ENCODE peak calls at places on chromosome 5, in six cellular contexts. Q, W, O, M, X and H are unnamed samples. For H3K36me3, the result is how much of the 10 kb centered on the place peaks cover.

GRCh38 chr5:110386782-110387181 is 339.7 kb downstream of the TMEM232 start:
- DNase-seq in Q (no peak), X (no peak), M (no peak), W (peak), O (no peak), H (peak)

GRCh38 chr5:135184646-135185045 is 150.6 kb upstream of the PITX1 start:
- DNase-seq in M (peak), W (no peak), Q (no peak), O (no peak), X (no peak), H (no peak)

GRCh38 chr5:133287500-133287899 is 235.7 kb downstream of the HSPA4 start:
- DNase-seq in M (no peak), X (peak), W (peak), O (no peak), Q (no peak), H (no peak)

GRCh38 chr5:67289763-67290521 is 93.3 kb upstream of the CD180 start:
- DNase-seq in W (no peak), M (no peak), Q (no peak), O (no peak), X (no peak), H (no peak)

GRCh38 chr5:142611154-142611553 is 74.7 kb downstream of the FGF1 start:
- DNase-seq in Q (peak), W (peak), X (peak), O (peak), M (no peak), H (no peak)

GRCh38 chr5:65861830-65862241 is 64.5 kb upstream of the ERBIN start:
- DNase-seq in O (no peak), Q (no peak), X (no peak), M (no peak), W (no peak), H (peak)

GRCh38 chr5:148224131-148224742 is 14.1 kb upstream of the MARCOL start:
- DNase-seq in Q (no peak), M (no peak), W (no peak), O (no peak), X (no peak), H (no peak)

GRCh38 chr5:39138892-39139291 is 64.7 kb upstream of the RICTOR start:
- DNase-seq in X (no peak), O (no peak), W (no peak), Q (no peak), M (no peak), H (peak)

GRCh38 chr5:176875014-176875550 is 24.1 kb downstream of the HK3 start:
- DNase-seq in W (no peak), X (no peak), M (no peak), O (no peak), Q (no peak), H (no peak)

GRCh38 chr5:96816430-96816939 is 8.7 kb upstream of the ERAP1 start:
- DNase-seq in Q (no peak), W (no peak), O (no peak), X (no peak), M (no peak), H (no peak)

GRCh38 chr5:108556414-108556813 is 174.5 kb upstream of the FBXL17 start:
- DNase-seq in X (no peak), M (no peak), O (no peak), Q (no peak), W (no peak), H (no peak)

GRCh38 chr5:53542917-53543316 is 17.5 kb upstream of the NDUFS4 start:
- DNase-seq in X (no peak), Q (no peak), W (no peak), M (no peak), O (no peak), H (no peak)

GRCh38 chr5:170254056-170254455 is 21.3 kb downstream of the C5orf58 start:
- DNase-seq in Q (no peak), M (peak), X (peak), O (no peak), W (no peak), H (peak)

GRCh38 chr5:170200876-170201275 is 31.9 kb upstream of the C5orf58 start:
- DNase-seq in M (no peak), W (no peak), Q (no peak), X (no peak), O (no peak), H (no peak)

GRCh38 chr5:173035904-173036707 is 20.0 kb upstream of the CREBRF start:
- DNase-seq in W (no peak), M (no peak), Q (no peak), O (no peak), X (no peak), H (no peak)

GRCh38 chr5:57650360-57651069 is 167.9 kb upstream of the ACTBL2 start:
- DNase-seq in O (no peak), M (peak), W (peak), X (peak), Q (no peak), H (peak)

GRCh38 chr5:61599370-61600140 is 267.5 kb downstream of the ZSWIM6 start:
- DNase-seq in M (no peak), W (peak), Q (no peak), X (no peak), O (no peak), H (no peak)

GRCh38 chr5:144092510-144092909 is 77.9 kb downstream of the YIPF5 start:
- DNase-seq in W (no peak), O (no peak), M (no peak), Q (no peak), X (no peak), H (no peak)

GRCh38 chr5:55601209-55601618 is 66.5 kb upstream of the PLPP1 start:
- DNase-seq in Q (peak), X (no peak), W (peak), M (peak), O (peak), H (peak)

GRCh38 chr5:65699338-65699737 is 22.6 kb downstream of the SGTB start:
- DNase-seq in O (no peak), X (no peak), M (no peak), W (no peak), Q (no peak), H (no peak)

GRCh38 chr5:160979356-160979755 is 127.3 kb upstream of the ATP10B start:
- DNase-seq in W (no peak), X (no peak), M (no peak), O (no peak), Q (no peak), H (no peak)

GRCh38 chr5:151899400-151899799 is 25.3 kb downstream of the GLRA1 start:
- DNase-seq in X (no peak), M (no peak), W (no peak), O (no peak), Q (no peak), H (no peak)

GRCh38 chr5:168776023-168776422 is 196.9 kb upstream of the PANK3 start:
- DNase-seq in O (no peak), Q (no peak), X (no peak), W (peak), M (no peak), H (no peak)

GRCh38 chr5:95426227-95426626 is 35.1 kb downstream of the FAM81B start:
- DNase-seq in Q (no peak), M (no peak), O (no peak), X (no peak), W (no peak), H (no peak)

GRCh38 chr5:173627860-173628392 is 11.5 kb upstream of the BOD1 start:
- DNase-seq in X (peak), Q (no peak), W (no peak), M (no peak), O (no peak), H (no peak)

GRCh38 chr5:108430931-108431608 is 49.2 kb upstream of the FBXL17 start:
- DNase-seq in Q (no peak), O (no peak), X (no peak), M (no peak), W (no peak), H (no peak)

GRCh38 chr5:151699071-151699901 is 12.6 kb upstream of the SPARC start:
- DNase-seq in M (no peak), X (peak), O (peak), W (peak), Q (peak), H (peak)

GRCh38 chr5:137507150-137507549 is 8.0 kb upstream of the SPOCK1 start:
- DNase-seq in Q (no peak), W (no peak), M (no peak), X (no peak), O (no peak), H (no peak)

GRCh38 chr5:119578937-119579336 is 50.4 kb upstream of the FAM170A start:
- DNase-seq in Q (no peak), X (peak), M (no peak), O (no peak), W (peak), H (no peak)

GRCh38 chr5:110376281-110376916 is 350.1 kb downstream of the TMEM232 start:
- DNase-seq in X (no peak), M (no peak), O (no peak), Q (no peak), W (no peak), H (no peak)

GRCh38 chr5:64887910-64888309 is 119.2 kb downstream of the CWC27 start:
- DNase-seq in M (no peak), Q (no peak), W (no peak), O (no peak), X (no peak), H (no peak)

GRCh38 chr5:68037541-68037940 is 178.0 kb upstream of the PIK3R1 start:
- DNase-seq in M (no peak), X (no peak), W (no peak), O (no peak), Q (no peak), H (no peak)

GRCh38 chr5:15510816-15511215 is 10.8 kb downstream of the FBXL7 start:
- DNase-seq in X (no peak), W (no peak), O (no peak), Q (no peak), M (no peak), H (no peak)

GRCh38 chr5:107985144-107985543 is 314.4 kb upstream of the EFNA5 start:
- DNase-seq in M (no peak), O (peak), Q (no peak), X (no peak), W (peak), H (no peak)

GRCh38 chr5:37056762-37057161 is 180.2 kb downstream of the NIPBL start:
- DNase-seq in M (no peak), X (no peak), W (no peak), Q (no peak), O (no peak), H (no peak)

GRCh38 chr5:131212471-131213021 is 41.8 kb downstream of the LYRM7 start:
- DNase-seq in W (no peak), Q (no peak), O (no peak), M (no peak), X (no peak), H (no peak)

GRCh38 chr5:131211669-131212068 is 40.9 kb downstream of the LYRM7 start:
- DNase-seq in M (no peak), W (no peak), Q (no peak), O (no peak), X (no peak), H (no peak)

GRCh38 chr5:131206772-131207171 is 36.0 kb downstream of the LYRM7 start:
- DNase-seq in M (no peak), O (no peak), Q (no peak), W (no peak), X (no peak), H (no peak)

GRCh38 chr5:131209175-131209505 is 38.4 kb downstream of the LYRM7 start:
- DNase-seq in X (no peak), O (no peak), W (no peak), M (no peak), Q (no peak), H (no peak)

DNA sequence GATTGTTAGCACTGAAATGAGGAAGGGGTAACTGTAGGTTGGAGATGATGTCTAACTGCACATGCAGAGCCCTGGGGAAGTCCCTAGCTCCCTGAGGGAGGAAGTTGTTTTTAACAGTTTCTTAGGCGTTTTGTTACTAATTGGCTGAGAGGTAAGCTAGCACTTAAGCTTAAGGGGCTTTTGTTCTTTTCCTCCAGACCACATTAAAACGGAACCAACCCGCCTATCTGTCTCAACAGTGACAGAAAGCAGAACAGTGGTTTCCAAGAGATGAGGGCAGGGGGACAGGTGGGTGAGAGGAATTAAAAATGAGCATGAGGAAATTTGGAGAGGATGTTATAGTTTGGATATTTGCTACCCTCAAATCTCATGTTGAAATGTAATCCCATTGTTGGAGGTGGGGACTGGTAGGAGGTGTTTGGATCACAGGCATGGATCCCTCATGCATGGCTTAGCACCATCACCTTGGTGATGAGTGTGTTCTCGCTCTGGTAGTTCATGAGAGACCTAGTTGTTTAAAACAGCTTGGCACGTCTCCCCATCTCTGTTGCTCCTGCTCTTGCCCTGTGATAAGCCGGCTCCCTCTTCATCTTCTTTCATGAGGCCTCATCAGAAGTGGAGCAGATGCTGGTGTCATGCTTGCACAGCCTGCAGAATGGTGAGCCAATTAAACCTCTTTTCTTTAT is 38.9 kb downstream of the LYRM7 start:
- DNase-seq in Q (no peak), M (no peak), O (no peak), X (no peak), W (no peak), H (peak)
- H3K4me3 ChIP-seq in Q (no peak), M (no peak), O (no peak), X (no peak), W (no peak), H (no peak)

DNA sequence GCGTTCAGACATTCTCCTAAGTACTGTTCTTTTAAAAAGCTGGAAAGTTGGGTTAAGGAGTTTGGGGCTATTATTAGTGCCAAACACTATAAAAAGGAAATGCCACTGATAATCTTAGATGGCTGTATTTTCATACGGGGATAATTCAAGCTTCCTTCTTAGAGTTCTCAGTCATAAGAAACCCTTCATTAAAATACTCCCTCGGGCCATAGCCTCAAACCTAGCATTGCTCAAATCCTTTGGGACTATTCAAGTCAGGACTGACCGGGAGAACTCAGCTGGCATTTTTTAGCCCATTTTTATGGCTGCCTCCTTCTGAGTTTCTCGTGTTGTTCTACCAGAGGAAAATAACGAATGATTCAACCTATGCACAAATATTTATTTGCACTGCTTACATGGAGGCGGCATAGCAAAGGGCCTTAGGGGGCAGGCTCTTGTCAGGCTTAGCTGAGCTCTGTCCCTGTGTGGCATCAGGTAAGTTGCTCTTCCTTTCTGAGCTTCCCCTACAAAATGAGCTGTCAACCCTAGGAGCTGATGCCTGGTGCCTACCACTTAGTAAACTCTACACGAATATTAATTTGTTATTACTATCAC is 33.5 kb upstream of the ADAM19 start:
- DNase-seq in O (no peak), W (no peak), M (no peak), X (no peak), Q (no peak), H (no peak)
- TF ChIP-seq CTCF in O (no peak), W (no peak), M (no peak), X (no peak), Q (no peak), H (no peak)

GRCh38 chr5:1509346-1510085 is 14.2 kb downstream of the LPCAT1 start:
- DNase-seq in M (no peak), W (peak), X (peak), O (peak), Q (no peak), H (no peak)
- H3K36me3 ChIP-seq in M (under half), W (under half), X (under half), O (under half), Q (under half), H (under half)

GRCh38 chr5:178238711-178239592 is 6.3 kb upstream of the PHYKPL start:
- DNase-seq in X (peak), M (no peak), W (no peak), Q (no peak), O (no peak), H (no peak)
- H3K4me3 ChIP-seq in X (no peak), M (no peak), W (no peak), Q (no peak), O (no peak), H (no peak)